ENCODE peak calls at places on chromosomes 7 and 10, in six cellular contexts. S is IMR-90, C is fibroblast of lung, U is GM23338, A is OCI-LY7, J is GM12878. P is an unnamed sample.

GRCh38 chr7:80060218-80060806 is 74.3 kb upstream of the GNAI1 start:
- DNase-seq in S (peak; percentile 82), C (peak; percentile 88), U (peak; percentile 64), A (peak; percentile 27), J (no peak), P (no peak)

GRCh38 chr10:21458496-21458895 is 67.0 kb downstream of the SKIDA1 start:
- DNase-seq in S (no peak), C (peak; percentile 7), U (no peak), A (no peak), J (no peak), P (no peak)

GRCh38 chr10:49162761-49163160 is 25.4 kb downstream of the TMEM273 start:
- DNase-seq in S (no peak), C (no peak), U (no peak), A (no peak), J (no peak), P (no peak)

GRCh38 chr10:123583639-123584418 is 82.3 kb upstream of the GPR26 start:
- DNase-seq in S (peak; percentile 21), C (peak; percentile 48), U (peak; percentile 97), A (no peak), J (no peak), P (peak; percentile 57)

GRCh38 chr7:126398851-126399529 is 853.8 kb downstream of the GRM8 start:
- DNase-seq in S (no peak), C (no peak), U (no peak), A (no peak), J (no peak), P (no peak)

GRCh38 chr7:25179771-25180591 is 48.3 kb downstream of the NPVF start:
- DNase-seq in S (peak; percentile 66), C (peak; percentile 78), U (peak; percentile 95), A (peak; percentile 97), J (peak; percentile 77), P (peak; percentile 87)

GRCh38 chr7:73451780-73452398 is 18.3 kb downstream of the FZD9 start:
- DNase-seq in S (peak; percentile 74), C (peak; percentile 77), U (peak; percentile 72), A (peak; percentile 62), J (peak; percentile 9), P (no peak)

GRCh38 chr7:142313528-142313927 is 55.7 kb upstream of the PRSS58 start:
- DNase-seq in S (no peak), C (no peak), U (no peak), A (peak; percentile 73), J (no peak), P (no peak)

GRCh38 chr10:24617771-24618396 is 105.8 kb downstream of the ARHGAP21 start:
- DNase-seq in S (peak; percentile 31), C (peak; percentile 54), U (peak; percentile 90), A (peak; percentile 47), J (no peak), P (peak; percentile 89)

GRCh38 chr10:60964257-60965235 is 20.6 kb upstream of the RHOBTB1 start:
- DNase-seq in S (peak; percentile 91), C (peak; percentile 94), U (peak; percentile 83), A (peak; percentile 60), J (no peak), P (no peak)

GRCh38 chr7:47361746-47362215 is 220.1 kb downstream of the TNS3 start:
- DNase-seq in S (peak; percentile 88), C (peak; percentile 60), U (no peak), A (no peak), J (peak; percentile 12), P (no peak)

GRCh38 chr7:2757904-2758672 is 70.1 kb downstream of the AMZ1 start:
- DNase-seq in S (peak; percentile 99), C (peak; percentile 99), U (no peak), A (no peak), J (peak; percentile 78), P (no peak)

GRCh38 chr10:10160821-10161312 is 856.8 kb upstream of the CELF2 start:
- DNase-seq in S (no peak), C (no peak), U (no peak), A (no peak), J (no peak), P (no peak)

GRCh38 chr7:15309891-15310290 is 251.9 kb downstream of the AGMO start:
- DNase-seq in S (peak; percentile 5), C (peak; percentile 12), U (no peak), A (no peak), J (no peak), P (no peak)

GRCh38 chr10:124387078-124387874 is 31.4 kb downstream of the OAT start:
- DNase-seq in S (no peak), C (no peak), U (peak; percentile 47), A (peak; percentile 14), J (no peak), P (no peak)

GRCh38 chr7:23353172-23353571 is 54.0 kb downstream of the MALSU1 start:
- DNase-seq in S (no peak), C (no peak), U (no peak), A (peak; percentile 62), J (peak; percentile 66), P (no peak)

GRCh38 chr10:124092270-124093075 is 925 bp downstream of the CHST15 start:
- DNase-seq in S (no peak), C (peak; percentile 41), U (peak; percentile 82), A (peak; percentile 81), J (no peak), P (no peak)

GRCh38 chr10:112844681-112845080 is 105.4 kb upstream of the TCF7L2 start:
- DNase-seq in S (no peak), C (no peak), U (no peak), A (no peak), J (no peak), P (no peak)

GRCh38 chr7:79833616-79834015 is 301.0 kb upstream of the GNAI1 start:
- DNase-seq in S (peak; percentile 58), C (no peak), U (no peak), A (no peak), J (no peak), P (no peak)

GRCh38 chr10:104435822-104436221 is 82.2 kb downstream of the CFAP58 start:
- DNase-seq in S (peak; percentile 4), C (no peak), U (no peak), A (no peak), J (no peak), P (no peak)

GRCh38 chr7:2568521-2569223 is 9.9 kb downstream of the IQCE start:
- DNase-seq in S (no peak), C (no peak), U (no peak), A (no peak), J (no peak), P (no peak)

GRCh38 chr10:126270116-126270515 is 118.2 kb downstream of the ADAM12 start:
- DNase-seq in S (peak; percentile 84), C (peak; percentile 56), U (no peak), A (no peak), J (no peak), P (no peak)

DNA sequence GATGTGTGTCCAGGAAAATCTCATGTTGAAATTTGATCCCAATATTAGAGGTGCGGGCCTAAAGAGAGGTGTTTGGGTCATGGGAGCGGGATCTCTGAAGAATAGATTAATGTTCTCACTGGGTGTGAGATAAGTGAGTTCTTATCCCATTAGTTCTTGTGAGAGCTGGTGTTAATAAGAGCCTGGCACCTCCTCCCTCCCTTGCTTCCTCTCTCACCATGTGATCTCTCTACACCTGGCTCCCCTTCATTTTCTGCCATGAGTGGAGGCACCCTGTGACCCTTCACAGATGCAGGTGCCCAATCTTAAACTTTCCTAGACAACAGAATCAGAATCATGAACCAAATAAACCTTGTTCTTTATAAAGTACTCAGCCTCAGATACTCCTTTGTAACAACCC is 19.5 kb downstream of the MTPN start:
- DNase-seq in S (no peak), C (no peak), U (no peak), A (no peak), J (no peak), P (no peak)
- H4K20me1 ChIP-seq in S (peaks cover 34% of the 10 kb centered on the region), C (no peaks in the 10 kb centered on the region), U (peaks cover 5% of the 10 kb centered on the region), A (peaks cover 33% of the 10 kb centered on the region), J (no peaks in the 10 kb centered on the region), P (peaks cover 5% of the 10 kb centered on the region)

GRCh38 chr10:6202684-6203330 is at the start of gene PFKFB3:
- DNase-seq in S (peak; percentile 92), C (peak; percentile 93), U (peak; percentile 97), A (peak; percentile 97), J (peak; percentile 59), P (peak; percentile 99)

GRCh38 chr10:6201511-6201975 is 1.2 kb upstream of the PFKFB3 start:
- DNase-seq in S (peak; percentile 70), C (peak; percentile 44), U (peak; percentile 68), A (peak; percentile 93), J (peak; percentile 63), P (no peak)

GRCh38 chr10:6200588-6201510 is 1.9 kb upstream of the PFKFB3 start:
- DNase-seq in S (peak; percentile 35), C (peak; percentile 67), U (peak; percentile 55), A (peak; percentile 74), J (no peak), P (peak; percentile 62)

GRCh38 chr10:6203331-6204062 is 765 bp downstream of the PFKFB3 start:
- DNase-seq in S (peak; percentile 47), C (peak; percentile 50), U (peak; percentile 81), A (peak; percentile 84), J (no peak), P (no peak)

DNA sequence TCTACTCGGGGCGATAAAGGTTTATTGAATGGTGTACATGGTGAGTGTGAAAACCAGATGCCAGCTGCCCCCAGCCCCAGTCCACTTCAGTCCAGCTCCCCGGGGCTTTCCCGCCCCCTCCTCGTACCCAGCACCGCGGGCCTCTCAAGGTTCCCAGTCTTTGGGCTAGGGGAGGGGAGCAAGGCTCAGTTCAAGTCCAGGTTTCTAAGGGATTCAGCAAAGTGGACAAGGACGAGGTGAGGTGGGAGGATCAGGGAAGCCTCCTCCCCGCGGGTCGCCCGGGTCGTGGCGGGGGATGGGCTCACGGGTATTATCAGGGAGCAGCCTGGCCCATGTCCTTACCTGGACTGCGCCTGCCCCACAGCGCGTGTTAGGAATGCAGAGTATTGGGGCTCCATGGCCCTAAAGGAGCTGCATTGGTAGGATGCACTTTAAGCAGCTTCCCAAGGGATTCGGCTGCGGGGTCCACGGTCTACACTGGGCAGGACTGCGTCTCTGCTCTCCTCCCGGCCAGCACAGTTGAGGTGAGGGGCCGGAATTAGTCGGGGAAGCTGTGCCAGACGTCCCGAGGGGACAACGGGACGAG is 541 bp upstream of the PFKFB3 start:
- DNase-seq in S (no peak), C (no peak), U (peak; percentile 73), A (no peak), J (no peak), P (no peak)
- H4K20me1 ChIP-seq in S (peaks cover 60% of the 10 kb centered on the region), C (no peaks in the 10 kb centered on the region), U (peaks cover 41% of the 10 kb centered on the region), A (peaks cover 15% of the 10 kb centered on the region), J (peaks cover 8% of the 10 kb centered on the region), P (peaks cover 23% of the 10 kb centered on the region)

DNA sequence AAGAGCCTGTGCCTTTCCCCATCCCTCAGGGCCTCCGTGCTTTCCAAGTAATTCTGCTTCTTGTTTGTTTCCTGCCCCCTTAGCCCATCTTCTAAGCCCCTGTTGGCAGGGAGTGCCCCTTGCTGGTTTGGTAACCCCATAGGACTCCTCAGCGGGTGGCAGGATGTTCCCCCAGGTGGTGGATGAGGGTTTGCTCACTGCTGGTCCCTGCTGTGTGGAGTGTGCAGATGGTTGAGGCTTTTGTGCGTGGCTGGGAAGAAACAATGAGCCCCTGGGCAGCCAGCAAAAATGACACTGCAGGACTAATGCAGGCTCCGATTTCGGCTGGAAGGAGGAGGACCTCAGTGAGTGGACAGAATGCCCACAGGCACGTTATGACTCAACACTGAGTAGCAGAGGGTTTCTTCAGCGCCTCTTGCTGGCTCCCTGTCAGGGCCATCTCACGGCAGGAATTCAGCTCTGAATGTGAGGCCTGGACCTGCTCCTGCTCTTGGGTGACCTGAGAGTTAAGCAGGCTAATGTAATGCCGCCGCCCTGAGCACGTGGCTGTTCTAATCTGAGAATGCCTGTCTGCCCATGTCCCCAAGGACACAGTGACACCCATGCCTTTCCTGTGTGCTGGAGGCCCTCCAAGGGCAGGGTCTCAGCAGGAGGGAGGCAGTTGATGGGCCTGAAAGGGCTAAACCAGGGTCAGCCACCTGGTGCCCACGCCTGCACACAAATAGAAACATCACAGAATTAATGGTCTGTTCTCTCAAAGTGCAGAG is 16.6 kb downstream of the BAG3 start:
- DNase-seq in S (peak; percentile 98), C (peak; percentile 95), U (no peak), A (no peak), J (no peak), P (peak; percentile 15)
- H4K20me1 ChIP-seq in S (peaks cover 84% of the 10 kb centered on the region), C (no peaks in the 10 kb centered on the region), U (peaks cover 3% of the 10 kb centered on the region), A (no peaks in the 10 kb centered on the region), J (no peaks in the 10 kb centered on the region), P (no peaks in the 10 kb centered on the region)

GRCh38 chr10:77888356-77888703 is 38.2 kb downstream of the DLG5 start:
- DNase-seq in S (no peak), C (peak; percentile 46), U (no peak), A (no peak), J (no peak), P (no peak)
- H4K20me1 ChIP-seq in S (peaks cover 98% of the 10 kb centered on the region), C (peaks cover 2% of the 10 kb centered on the region), U (no peaks in the 10 kb centered on the region), A (no peaks in the 10 kb centered on the region), J (no peaks in the 10 kb centered on the region), P (peaks cover 3% of the 10 kb centered on the region)